ENCODE peak calls at places on chromosomes 3 and 15, in four cellular contexts. F is IMR-90, I is substantia nigra, L is hypothalamus. D is an unnamed sample.

GRCh38 chr3:138197058-138197457 is 10.0 kb downstream of the ARMC8 start:
- DNase-seq in F (peak), I (no peak), L (no peak), D (no peak)

GRCh38 chr15:58224068-58224467 is 85.9 kb downstream of the AQP9 start:
- DNase-seq in I (no peak), F (no peak), L (no peak), D (no peak)

GRCh38 chr3:128495435-128495970 is 2.5 kb upstream of the GATA2 start:
- DNase-seq in I (no peak), L (no peak), F (no peak), D (no peak)

GRCh38 chr3:72383896-72384295 is 464.3 kb downstream of the SHQ1 start:
- DNase-seq in F (no peak), L (no peak), I (no peak), D (no peak)

GRCh38 chr3:30692498-30693130 is 86.2 kb downstream of the TGFBR2 start:
- DNase-seq in I (no peak), L (no peak), F (no peak), D (no peak)

GRCh38 chr3:187740446-187741399 is 4.5 kb downstream of the BCL6 start:
- DNase-seq in L (peak), I (peak), F (peak), D (peak)

GRCh38 chr15:65071381-65071811 is 3.6 kb upstream of the RASL12 start:
- DNase-seq in I (no peak), L (no peak), F (no peak), D (no peak)

GRCh38 chr15:101539492-101539891 is 50.0 kb upstream of the PCSK6 start:
- DNase-seq in L (no peak), I (no peak), F (no peak), D (no peak)

GRCh38 chr15:25508369-25509002 is 69.7 kb upstream of the UBE3A start:
- DNase-seq in L (no peak), F (peak), I (no peak), D (no peak)

GRCh38 chr3:187112934-187113793 is 26.1 kb downstream of the RPL39L start:
- DNase-seq in L (no peak), I (no peak), F (peak), D (no peak)

GRCh38 chr15:33865416-33865815 is 102.9 kb upstream of the CHRM5 start:
- DNase-seq in L (no peak), F (peak), I (no peak), D (no peak)

GRCh38 chr15:71112429-71112828 is 2.8 kb upstream of the THSD4 start:
- DNase-seq in L (no peak), I (no peak), F (peak), D (no peak)

GRCh38 chr3:171704002-171704401 is 106.3 kb downstream of the PLD1 start:
- DNase-seq in F (peak), I (no peak), L (no peak), D (no peak)

GRCh38 chr3:112437146-112438022 is 61.9 kb downstream of the BTLA start:
- DNase-seq in I (no peak), F (peak), L (no peak), D (no peak)

GRCh38 chr3:123870033-123870432 is 14.1 kb downstream of the MYLK start:
- DNase-seq in L (no peak), I (no peak), F (peak), D (no peak)

GRCh38 chr15:42057744-42058646 is 36.4 kb downstream of the PLA2G4D start:
- DNase-seq in L (no peak), F (no peak), I (no peak), D (no peak)